ENCODE peak calls at places on chromosomes 4 and X, in six cellular contexts. G, D, S, Y, V and C are unnamed samples. For H3K36me3, the result is how much of the 10 kb centered on the place peaks cover.

GRCh38 chr4:153620352-153620751 is 63.7 kb upstream of the TLR2 start:
- DNase-seq in G (no peak), D (no peak), S (no peak), Y (no peak), V (no peak), C (no peak)

GRCh38 chrX:145886469-145886868 is 68.8 kb downstream of the SLITRK2 start:
- DNase-seq in G (no peak), D (no peak), S (no peak), Y (no peak), V (no peak), C (no peak)

GRCh38 chr4:77050962-77051361 is 24.8 kb downstream of the CCNI start:
- DNase-seq in G (no peak), D (no peak), S (no peak), Y (no peak), V (no peak), C (no peak)

GRCh38 chr4:24471623-24472510 is 112.5 kb downstream of the DHX15 start:
- DNase-seq in G (no peak), D (peak), S (no peak), Y (no peak), V (no peak), C (no peak)

GRCh38 chr4:151781026-151781425 is 20.2 kb upstream of the GATB start:
- DNase-seq in G (no peak), D (no peak), S (no peak), Y (no peak), V (no peak), C (no peak)

GRCh38 chrX:17009856-17010650 is 63.6 kb downstream of the REPS2 start:
- DNase-seq in G (no peak), D (no peak), S (no peak), Y (no peak), V (no peak), C (no peak)

GRCh38 chr4:73704314-73705055 is 35.9 kb upstream of the CXCL8 start:
- DNase-seq in G (peak), D (peak), S (peak), Y (peak), V (peak), C (peak)

GRCh38 chr4:164997324-164997723 is 19.9 kb upstream of the TRIM61 start:
- DNase-seq in G (no peak), D (peak), S (no peak), Y (no peak), V (peak), C (no peak)

GRCh38 chr4:74714731-74715130 is 79.6 kb downstream of the BTC start:
- DNase-seq in G (no peak), D (no peak), S (no peak), Y (no peak), V (no peak), C (no peak)

GRCh38 chr4:62953752-62954151 is 1455.5 kb downstream of the TECRL start:
- DNase-seq in G (no peak), D (no peak), S (no peak), Y (no peak), V (no peak), C (no peak)

GRCh38 chr4:1726146-1726934 is 5.0 kb downstream of the TACC3 start:
- DNase-seq in G (peak), D (peak), S (peak), Y (peak), V (peak), C (peak)
- H3K36me3 ChIP-seq in G (under half), D (under half), S (under half), Y (under half), V (under half), C (under half)

GRCh38 chr4:55399581-55399980 is 3.8 kb downstream of the TMEM165 start:
- DNase-seq in G (no peak), D (no peak), S (no peak), Y (no peak), V (no peak), C (no peak)
- H3K36me3 ChIP-seq in G (under half), D (under half), S (under half), Y (under half), V (under half), C (under half)

GRCh38 chr4:170259631-170260153 is 169.9 kb upstream of the AADAT start:
- DNase-seq in G (peak), D (peak), S (peak), Y (peak), V (peak), C (peak)

GRCh38 chr4:170256807-170257206 is 167.1 kb upstream of the AADAT start:
- DNase-seq in G (no peak), D (no peak), S (no peak), Y (no peak), V (no peak), C (no peak)
- H3K36me3 ChIP-seq in G (under half), D (under half), S (under half), Y (under half), V (under half), C (under half)

GRCh38 chrX:81890476-81890875 is 688.6 kb downstream of the SH3BGRL start:
- DNase-seq in G (no peak), D (no peak), S (no peak), Y (no peak), V (no peak), C (no peak)
- H3K36me3 ChIP-seq in G (under half), D (under half), S (under half), Y (under half), V (under half), C (under half)

GRCh38 chr4:113882668-113883067 is 96.8 kb downstream of the ARSJ start:
- DNase-seq in G (no peak), D (peak), S (no peak), Y (no peak), V (no peak), C (no peak)
- H3K36me3 ChIP-seq in G (under half), D (under half), S (under half), Y (under half), V (under half), C (under half)

GRCh38 chrX:129561453-129561852 is 21.4 kb downstream of the OCRL start:
- DNase-seq in G (no peak), D (no peak), S (no peak), Y (no peak), V (no peak), C (no peak)

GRCh38 chrX:129556806-129557315 is 16.8 kb downstream of the OCRL start:
- DNase-seq in G (no peak), D (no peak), S (no peak), Y (no peak), V (no peak), C (no peak)

GRCh38 chrX:129557844-129558243 is 17.8 kb downstream of the OCRL start:
- DNase-seq in G (no peak), D (no peak), S (no peak), Y (no peak), V (no peak), C (no peak)

GRCh38 chrX:129565046-129565649 is 25.1 kb downstream of the OCRL start:
- DNase-seq in G (no peak), D (no peak), S (no peak), Y (no peak), V (no peak), C (no peak)

GRCh38 chrX:129559800-129560199 is 19.7 kb downstream of the OCRL start:
- DNase-seq in G (no peak), D (no peak), S (no peak), Y (no peak), V (no peak), C (no peak)
- H3K36me3 ChIP-seq in G (under half), D (under half), S (under half), Y (under half), V (under half), C (under half)

DNA sequence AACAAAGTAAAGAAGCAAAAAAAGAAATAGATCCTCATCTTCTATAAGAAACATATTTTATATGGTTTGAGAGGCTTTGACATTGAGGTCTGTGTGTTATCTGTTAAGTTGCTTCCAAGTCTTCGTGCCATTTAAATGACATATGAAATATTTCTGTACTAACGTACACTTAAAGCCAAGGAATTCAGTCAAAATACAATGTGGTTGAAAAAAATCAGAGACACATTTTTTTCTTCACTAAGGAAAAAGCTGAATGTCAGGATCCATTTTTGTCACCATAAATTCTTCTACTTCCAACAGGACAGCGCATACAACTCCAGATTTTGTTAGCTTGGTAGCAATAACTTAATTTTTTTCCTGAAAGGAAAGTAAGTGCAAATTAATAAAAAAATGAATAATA is 168.5 kb downstream of the FAT4 start:
- DNase-seq in G (no peak), D (no peak), S (no peak), Y (no peak), V (no peak), C (no peak)
- H3K36me3 ChIP-seq in G (under half), D (under half), S (under half), Y (under half), V (under half), C (under half)

DNA sequence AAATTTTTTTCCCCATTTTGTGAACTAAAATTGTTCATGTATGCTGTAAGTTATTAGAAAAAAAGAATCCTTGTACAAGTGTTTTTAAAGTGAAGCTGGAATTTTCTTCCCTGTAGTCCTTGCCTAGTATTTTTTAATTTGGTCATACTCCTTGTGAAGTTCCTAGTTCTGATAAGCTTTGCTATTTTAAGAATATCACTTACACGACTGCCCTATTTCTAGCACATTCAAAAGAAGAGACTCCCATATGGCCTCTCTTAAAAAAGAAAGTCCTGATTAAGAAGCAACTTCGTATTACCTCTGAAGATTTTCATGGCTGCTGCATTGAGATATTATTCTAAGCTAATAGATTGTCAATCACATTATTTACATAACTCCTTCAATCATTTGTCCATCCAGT is 87.2 kb downstream of the KLHL8 start:
- DNase-seq in G (no peak), D (no peak), S (no peak), Y (no peak), V (no peak), C (no peak)
- H3K36me3 ChIP-seq in G (under half), D (under half), S (half or more), Y (under half), V (under half), C (half or more)

GRCh38 chrX:13761606-13762005 is 27.1 kb downstream of the OFD1 start:
- DNase-seq in G (no peak), D (no peak), S (no peak), Y (no peak), V (no peak), C (no peak)
- H3K36me3 ChIP-seq in G (under half), D (under half), S (under half), Y (under half), V (under half), C (under half)